ENCODE peak calls at places on chromosome 7, in eight cellular contexts. K is IMR-90; O is stomach; W is CD8-positive, alpha-beta T cell; N is astrocyte; L is SJSA1; P is esophagus muscularis mucosa; S is uterus. G is an unnamed sample. For H3K4me1, the result is how much of the 10 kb centered on the place peaks cover.

GRCh38 chr7:149306854-149307253 is 44.9 kb downstream of the ZNF783 start:
- DNase-seq in S (no peak), L (no peak), P (no peak), N (no peak), O (no peak), W (no peak), K (no peak), G (no peak)

GRCh38 chr7:1325646-1326510 is 93.2 kb downstream of the UNCX start:
- DNase-seq in L (no peak), K (no peak), O (no peak), N (no peak), W (no peak), S (no peak), P (no peak), G (no peak)

GRCh38 chr7:129613016-129613337 is 1.5 kb downstream of the NRF1 start:
- DNase-seq in L (peak), S (no peak), W (no peak), O (no peak), P (no peak), N (no peak), K (no peak), G (no peak)

GRCh38 chr7:157355784-157356511 is 19.1 kb downstream of the DNAJB6 start:
- DNase-seq in O (peak), S (no peak), P (no peak), L (no peak), N (peak), W (no peak), K (peak), G (peak)

GRCh38 chr7:114648680-114649079 is 234.1 kb downstream of the FOXP2 start:
- DNase-seq in L (no peak), O (no peak), W (no peak), K (no peak), N (no peak), S (no peak), P (no peak), G (no peak)

GRCh38 chr7:79806161-79806734 is 328.4 kb upstream of the GNAI1 start:
- DNase-seq in O (no peak), S (no peak), W (no peak), K (peak), P (no peak), L (no peak), N (no peak), G (no peak)

GRCh38 chr7:102236592-102237287 is 49.9 kb upstream of the SH2B2 start:
- DNase-seq in W (peak), K (peak), L (peak), S (peak), O (peak), N (no peak), P (no peak), G (peak)

GRCh38 chr7:33472348-33473025 is 343.1 kb downstream of the BBS9 start:
- DNase-seq in O (no peak), L (no peak), S (no peak), W (no peak), P (no peak), N (no peak), K (no peak), G (no peak)

GRCh38 chr7:78083466-78084120 is 285.0 kb downstream of the PHTF2 start:
- DNase-seq in S (no peak), P (no peak), O (no peak), K (peak), W (no peak), L (no peak), N (peak), G (no peak)

GRCh38 chr7:73838642-73839041 is 3.7 kb downstream of the METTL27 start:
- DNase-seq in N (no peak), P (no peak), O (no peak), W (no peak), K (no peak), S (no peak), L (no peak), G (no peak)

GRCh38 chr7:117990834-117991233 is 117.6 kb upstream of the CTTNBP2 start:
- DNase-seq in N (no peak), S (no peak), L (no peak), P (no peak), W (no peak), K (no peak), O (no peak), G (no peak)

GRCh38 chr7:44224216-44224950 is 23.6 kb downstream of the YKT6 start:
- DNase-seq in O (no peak), W (no peak), S (no peak), K (no peak), L (no peak), P (no peak), N (no peak), G (no peak)

GRCh38 chr7:145884716-145885514 is 231.7 kb upstream of the CNTNAP2 start:
- DNase-seq in K (no peak), W (no peak), S (no peak), O (no peak), N (no peak), P (no peak), L (no peak), G (no peak)

GRCh38 chr7:150756858-150757257 is 19.6 kb downstream of the GIMAP5 start:
- DNase-seq in S (no peak), O (no peak), W (no peak), K (no peak), P (no peak), L (no peak), N (no peak), G (no peak)

GRCh38 chr7:19851504-19851903 is 78.1 kb upstream of the TMEM196 start:
- DNase-seq in N (no peak), K (no peak), S (no peak), O (no peak), L (no peak), W (no peak), P (no peak), G (no peak)

GRCh38 chr7:75906991-75907667 is 7.8 kb upstream of the POR start:
- DNase-seq in W (no peak), P (no peak), S (no peak), N (no peak), O (no peak), L (no peak), K (no peak), G (no peak)

GRCh38 chr7:135231686-135232085 is 2.0 kb upstream of the STRA8 start:
- DNase-seq in S (no peak), N (no peak), K (no peak), L (no peak), O (no peak), P (no peak), W (no peak), G (no peak)

GRCh38 chr7:14717711-14718304 is 184.7 kb downstream of the DGKB start:
- DNase-seq in L (no peak), P (no peak), S (no peak), K (peak), W (no peak), O (no peak), N (peak), G (no peak)

GRCh38 chr7:100629117-100629711 is 12.1 kb downstream of the TFR2 start:
- DNase-seq in N (no peak), O (peak), L (no peak), W (no peak), P (no peak), K (no peak), S (no peak), G (no peak)

GRCh38 chr7:65983965-65984654 is 2.1 kb upstream of the GUSB start:
- DNase-seq in W (no peak), S (no peak), L (peak), N (no peak), K (no peak), O (no peak), P (no peak), G (no peak)

GRCh38 chr7:81499262-81500116 is 270.4 kb downstream of the HGF start:
- DNase-seq in K (peak), O (no peak), N (peak), L (peak), W (no peak), P (no peak), S (peak), G (no peak)

GRCh38 chr7:133394369-133394768 is 141.5 kb downstream of the EXOC4 start:
- DNase-seq in N (no peak), W (no peak), K (no peak), S (no peak), L (no peak), O (no peak), P (no peak), G (no peak)

GRCh38 chr7:17773289-17773626 is 167.0 kb downstream of the SNX13 start:
- DNase-seq in K (peak), P (no peak), N (peak), S (no peak), O (no peak), L (no peak), W (no peak), G (no peak)

GRCh38 chr7:126689037-126689436 is 563.7 kb downstream of the GRM8 start:
- DNase-seq in P (no peak), S (no peak), N (peak), W (no peak), L (no peak), O (no peak), K (no peak), G (no peak)

GRCh38 chr7:138934861-138935260 is 46.3 kb downstream of the KIAA1549 start:
- DNase-seq in O (no peak), P (no peak), N (peak), K (peak), W (no peak), S (no peak), L (peak), G (no peak)

GRCh38 chr7:143259765-143260164 is 3.5 kb upstream of the GSTK1 start:
- DNase-seq in L (no peak), P (no peak), S (no peak), W (no peak), O (no peak), K (no peak), N (no peak), G (no peak)

GRCh38 chr7:73894851-73895441 is 34.0 kb downstream of the TMEM270 start:
- DNase-seq in O (no peak), L (peak), W (no peak), K (peak), P (peak), N (peak), S (peak), G (no peak)

GRCh38 chr7:100563809-100564400 is 9.8 kb downstream of the SAP25 start:
- DNase-seq in S (peak), K (peak), O (peak), N (no peak), L (peak), W (peak), P (no peak), G (peak)

GRCh38 chr7:73899731-73900142 is 38.8 kb downstream of the TMEM270 start:
- DNase-seq in W (no peak), O (peak), N (peak), P (peak), S (peak), K (peak), L (peak), G (no peak)

GRCh38 chr7:117837841-117838240 is 35.4 kb downstream of the CTTNBP2 start:
- DNase-seq in P (no peak), K (no peak), S (no peak), N (no peak), W (no peak), O (no peak), L (no peak), G (no peak)

GRCh38 chr7:55074008-55074499 is 55.2 kb downstream of the EGFR start:
- DNase-seq in P (no peak), W (peak), K (peak), N (peak), L (peak), O (peak), S (no peak), G (no peak)

DNA sequence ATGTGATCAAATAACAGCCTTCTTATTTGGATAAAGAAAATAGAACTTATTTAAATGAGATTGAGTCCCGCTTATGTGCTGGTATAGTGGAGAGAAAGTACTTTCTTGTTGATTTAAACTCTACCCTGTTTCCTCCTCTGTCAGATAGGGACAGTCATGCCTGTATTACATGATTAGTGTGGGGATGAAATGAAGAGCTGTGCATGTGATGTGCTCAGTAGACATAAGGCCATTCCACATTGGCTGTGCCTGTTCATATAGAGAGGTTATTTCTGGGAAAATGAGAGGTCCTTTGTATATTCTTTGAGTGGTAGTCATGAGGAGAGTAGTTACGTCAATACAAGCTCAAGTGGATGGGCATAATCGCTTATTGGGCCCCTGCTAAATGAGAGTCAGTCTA is 5.7 kb downstream of the MTURN start:
- DNase-seq in K (no peak), L (no peak), S (no peak), W (no peak), O (no peak), P (peak), N (no peak), G (no peak)
- H3K4me1 ChIP-seq in K (under half), L (under half), S (under half), W (under half), O (half or more), P (half or more), N (under half), G (under half)

DNA sequence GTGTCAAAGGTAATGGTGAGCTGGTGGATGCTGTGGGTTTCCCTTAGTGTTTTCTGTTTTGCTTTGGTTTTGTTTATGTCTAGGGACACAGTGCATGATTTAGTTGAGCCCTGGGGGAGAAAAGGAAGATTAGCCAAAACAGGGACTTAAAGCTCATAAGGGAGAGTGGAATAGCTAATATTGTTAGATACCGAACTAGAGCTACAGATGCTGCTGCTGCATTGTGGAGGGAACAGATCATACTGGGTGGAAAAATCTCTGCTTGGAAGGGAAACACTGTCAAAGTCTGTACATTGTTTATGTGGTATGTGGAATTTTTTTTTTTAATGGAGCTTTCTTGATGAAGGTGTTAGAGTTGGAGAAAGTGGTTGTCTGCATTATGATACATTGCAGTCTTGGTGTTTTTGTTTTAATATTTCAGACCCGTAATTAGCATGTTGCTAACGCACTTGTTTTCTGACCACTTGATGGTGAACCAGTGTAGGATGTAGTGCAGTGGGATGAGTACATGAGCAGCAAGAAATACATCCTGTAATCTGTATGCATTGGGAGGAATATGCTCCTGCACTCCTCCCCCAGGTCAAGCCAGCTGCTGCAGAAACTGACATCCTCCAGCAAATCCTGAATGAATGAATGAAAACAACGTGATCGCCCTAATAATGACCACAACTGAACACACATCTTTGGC is 2.2 kb downstream of the GLCCI1 start:
- DNase-seq in P (no peak), N (peak), W (no peak), S (no peak), K (peak), O (no peak), L (peak), G (no peak)
- H3K27ac ChIP-seq in P (no peak), N (peak), W (peak), S (peak), K (no peak), O (peak), L (no peak), G (no peak)

DNA sequence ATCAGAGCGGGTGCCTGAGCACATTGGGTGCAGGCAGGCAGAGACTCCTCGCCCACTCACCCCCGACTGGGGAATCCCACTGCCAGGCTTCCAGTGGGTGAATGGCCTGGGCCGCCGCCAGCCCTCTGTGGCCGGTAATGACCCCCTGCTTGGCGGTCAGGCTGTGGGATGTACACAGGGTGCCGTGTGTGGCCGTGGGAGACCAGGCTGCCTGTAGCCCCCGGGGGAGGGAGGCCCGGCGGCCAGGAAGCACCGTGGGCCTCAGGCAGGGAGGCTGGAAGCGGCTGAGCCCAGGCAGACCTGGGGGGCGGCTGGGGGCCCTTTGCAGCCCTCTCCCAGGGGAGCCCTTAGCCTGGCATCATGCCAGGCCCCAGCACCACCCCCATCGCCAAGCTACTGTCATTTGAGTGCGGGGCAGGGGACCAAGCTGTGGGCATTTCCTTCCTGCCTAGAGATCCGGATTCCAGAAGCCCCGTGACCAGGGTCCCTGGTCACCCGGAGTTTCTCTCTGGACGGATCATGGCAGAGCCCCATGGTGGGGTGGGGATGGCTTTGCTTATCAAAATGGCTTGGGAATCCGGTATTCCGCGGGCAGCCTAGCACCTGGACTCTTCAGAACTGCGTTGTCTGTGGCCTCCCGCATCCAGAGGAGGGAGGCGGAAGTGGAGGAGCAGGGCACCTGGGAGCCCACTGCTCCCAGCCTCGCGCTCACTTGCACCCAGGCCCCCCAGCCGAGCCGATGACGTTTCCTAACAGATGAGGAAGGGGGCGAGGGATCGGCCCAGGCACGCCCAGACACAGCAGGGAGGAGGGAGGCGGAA is 1.1 kb downstream of the TTYH3 start:
- DNase-seq in P (no peak), O (peak), W (no peak), K (peak), L (peak), N (peak), S (peak), G (no peak)
- H3K4me1 ChIP-seq in P (half or more), O (half or more), W (under half), K (under half), L (half or more), N (under half), S (under half), G (under half)

DNA sequence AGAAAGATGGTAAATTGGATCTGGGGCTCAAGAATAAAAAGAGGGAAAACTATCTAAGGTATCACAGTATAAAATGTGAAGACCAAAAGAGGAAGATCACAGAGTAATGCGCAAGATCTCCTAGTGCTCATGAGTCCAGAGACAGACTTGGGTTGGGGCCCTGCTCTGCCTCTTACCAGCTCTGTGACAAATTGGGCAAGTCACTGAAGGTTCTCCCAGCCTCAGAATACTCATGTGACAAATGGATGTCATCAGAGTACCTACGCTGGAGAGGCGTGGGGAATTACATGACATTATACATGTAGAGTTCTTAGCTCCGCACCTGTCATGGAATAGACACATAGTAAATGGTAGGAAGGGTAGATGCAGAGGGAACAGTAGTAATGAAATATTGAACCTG is 124.4 kb downstream of the DOCK4 start:
- DNase-seq in O (no peak), S (no peak), L (no peak), P (no peak), K (no peak), N (no peak), W (no peak), G (no peak)
- H3K27ac ChIP-seq in O (peak), S (no peak), L (no peak), P (no peak), K (no peak), N (peak), W (no peak), G (no peak)

DNA sequence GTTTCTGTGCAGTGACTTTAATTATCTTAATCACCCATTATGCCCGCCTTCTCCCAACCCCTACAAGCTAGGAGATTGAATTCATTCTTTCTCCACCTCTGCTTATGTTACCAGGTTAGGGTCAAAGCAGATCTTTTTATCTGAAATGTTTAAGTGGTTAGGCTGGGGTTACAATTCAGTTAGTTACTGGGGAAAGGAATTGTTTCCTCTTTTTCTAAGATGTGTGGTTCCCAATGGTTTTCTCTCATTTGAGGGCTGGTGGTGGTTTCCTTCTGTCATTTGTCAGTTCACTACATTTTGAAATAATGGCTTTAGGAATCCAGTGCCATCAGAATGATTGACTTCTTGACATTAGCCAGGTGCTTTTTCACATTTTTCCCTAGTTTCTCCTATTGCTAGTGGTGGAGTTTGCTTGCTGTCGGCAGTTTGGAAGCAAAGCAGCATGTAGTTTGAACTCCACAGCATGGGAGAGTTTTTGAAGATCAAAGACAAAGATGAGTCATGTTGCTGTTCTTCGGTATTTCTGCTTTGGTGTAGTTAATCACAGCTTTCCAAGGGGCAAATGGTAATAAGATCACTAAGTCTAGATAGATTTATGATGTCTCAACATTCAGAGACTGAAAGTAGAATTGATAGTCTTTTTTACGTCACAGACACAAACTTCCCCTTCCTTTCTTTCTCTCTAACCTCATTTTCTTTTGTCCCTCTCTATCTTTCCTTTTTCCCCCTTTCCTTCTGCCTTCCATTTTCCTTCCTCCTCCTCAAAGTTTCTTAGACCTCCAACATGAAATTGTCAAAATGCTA is 168.2 kb downstream of the SND1 start:
- DNase-seq in N (peak), S (no peak), W (no peak), K (peak), O (no peak), L (peak), P (no peak), G (no peak)
- H3K4me1 ChIP-seq in N (under half), S (under half), W (under half), K (under half), O (under half), L (under half), P (under half), G (under half)

GRCh38 chr7:53325061-53325460 is 289.6 kb downstream of the POM121L12 start:
- DNase-seq in N (peak), S (no peak), O (no peak), P (no peak), L (no peak), K (no peak), W (no peak), G (no peak)

GRCh38 chr7:53326634-53327033 is 291.2 kb downstream of the POM121L12 start:
- DNase-seq in S (no peak), O (no peak), K (no peak), N (no peak), W (no peak), L (no peak), P (no peak), G (no peak)
- H3K27ac ChIP-seq in S (no peak), O (no peak), K (no peak), N (no peak), W (no peak), L (no peak), P (no peak), G (no peak)

DNA sequence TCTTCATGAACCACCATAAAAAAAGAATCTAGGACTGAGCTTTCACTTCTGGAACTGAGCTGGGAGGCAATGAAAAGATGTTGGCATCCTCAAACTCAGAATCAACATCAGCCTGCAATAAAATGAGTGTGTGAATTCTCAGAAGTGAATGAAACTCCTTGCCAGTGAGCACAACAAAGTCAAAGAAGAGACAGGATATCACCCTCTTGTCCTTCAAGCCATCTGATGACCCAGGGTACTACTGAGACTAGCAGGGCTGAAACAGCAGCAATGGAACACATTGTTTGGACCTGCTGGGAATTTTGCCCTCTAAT is 13.0 kb downstream of the SLC25A13 start:
- DNase-seq in P (no peak), L (no peak), N (no peak), S (no peak), W (no peak), O (no peak), K (no peak), G (no peak)
- H3K4me1 ChIP-seq in P (half or more), L (under half), N (under half), S (under half), W (under half), O (half or more), K (under half), G (under half)

G was measured in breast epithelium.